ENCODE peak calls at places on chromosomes 3 and 15, in ten cellular contexts. X, K, O, J, L, S, C, F, T and H are unnamed samples. For H3K4me1, the result is how much of the 10 kb centered on the place peaks cover.

GRCh38 chr3:187169231-187169960 is 27.9 kb upstream of the RTP1 start:
- DNase-seq in X (no peak), K (no peak), O (no peak), J (peak), L (no peak), S (no peak), C (no peak), F (no peak), T (no peak), H (no peak)

GRCh38 chr3:126084667-126085180 is 800 bp upstream of the SLC41A3 start:
- DNase-seq in X (no peak), K (no peak), O (no peak), J (no peak), L (no peak), S (no peak), C (no peak), F (no peak), T (no peak), H (no peak)

GRCh38 chr3:45414341-45414740 is 26.0 kb downstream of the LARS2 start:
- DNase-seq in X (no peak), K (no peak), O (no peak), J (no peak), L (no peak), S (no peak), C (no peak), F (no peak), T (no peak), H (no peak)

GRCh38 chr3:191330309-191330712 is at the start of gene UTS2B:
- DNase-seq in X (no peak), K (no peak), O (peak), J (peak), L (peak), S (no peak), C (no peak), F (no peak), T (peak), H (peak)

GRCh38 chr15:38414351-38414750 is 39.6 kb upstream of the FAM98B start:
- DNase-seq in X (peak), K (peak), O (peak), J (peak), L (peak), S (peak), C (peak), F (no peak), T (peak), H (peak)

GRCh38 chr3:48558446-48559134 is 2.0 kb upstream of the PFKFB4 start:
- DNase-seq in X (peak), K (no peak), O (no peak), J (no peak), L (no peak), S (no peak), C (peak), F (peak), T (no peak), H (peak)

GRCh38 chr3:180358179-180358578 is 243.8 kb upstream of the TTC14 start:
- DNase-seq in X (no peak), K (no peak), O (no peak), J (peak), L (no peak), S (no peak), C (no peak), F (no peak), T (no peak), H (no peak)

GRCh38 chr3:73069187-73069586 is 7.7 kb downstream of the EBLN2 start:
- DNase-seq in X (no peak), K (no peak), O (no peak), J (no peak), L (no peak), S (no peak), C (no peak), F (no peak), T (no peak), H (no peak)

GRCh38 chr3:53880396-53881345 is 1.3 kb downstream of the ACTR8 start:
- DNase-seq in X (no peak), K (no peak), O (no peak), J (peak), L (peak), S (peak), C (no peak), F (no peak), T (no peak), H (no peak)

GRCh38 chr15:71291723-71292122 is 176.5 kb downstream of the THSD4 start:
- DNase-seq in X (no peak), K (no peak), O (no peak), J (no peak), L (no peak), S (no peak), C (no peak), F (no peak), T (no peak), H (no peak)

GRCh38 chr15:71296032-71296686 is 180.9 kb downstream of the THSD4 start:
- DNase-seq in X (peak), K (peak), O (no peak), J (peak), L (no peak), S (no peak), C (no peak), F (no peak), T (no peak), H (no peak)

GRCh38 chr15:71294251-71294635 is 179.0 kb downstream of the THSD4 start:
- DNase-seq in X (no peak), K (no peak), O (no peak), J (no peak), L (no peak), S (no peak), C (no peak), F (no peak), T (no peak), H (no peak)

GRCh38 chr15:71295242-71296031 is 180.2 kb downstream of the THSD4 start:
- DNase-seq in X (peak), K (peak), O (no peak), J (peak), L (no peak), S (no peak), C (no peak), F (no peak), T (no peak), H (no peak)

DNA sequence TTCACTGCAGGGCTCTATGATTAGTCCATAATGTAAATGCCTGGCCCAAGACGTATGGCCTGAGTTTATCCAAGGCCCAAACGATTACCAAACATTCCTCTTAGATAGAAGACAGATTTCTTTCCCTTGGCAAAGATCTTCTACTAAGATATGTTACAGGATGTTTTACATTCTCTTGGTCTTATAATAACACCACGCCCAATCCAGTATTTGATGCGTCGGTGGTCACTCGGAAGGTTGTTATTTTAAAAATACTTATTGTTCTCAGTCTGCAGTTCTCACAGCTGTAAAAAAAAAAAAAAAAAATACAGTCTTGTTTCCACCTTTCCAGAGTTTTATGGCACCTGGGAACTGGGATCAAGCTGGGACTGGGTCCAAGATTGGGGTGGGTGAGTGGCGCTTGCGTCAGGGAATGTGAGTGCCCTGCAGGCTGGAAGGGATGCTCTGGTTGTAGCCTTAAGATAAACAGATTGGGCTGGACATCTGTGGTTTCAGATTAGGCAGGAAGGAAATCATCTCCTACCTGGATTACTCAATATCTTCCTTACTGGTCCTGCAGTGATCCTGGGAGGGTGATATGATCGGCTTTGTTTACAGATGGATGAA is 179.5 kb downstream of the THSD4 start:
- DNase-seq in X (peak), K (peak), O (peak), J (peak), L (no peak), S (no peak), C (no peak), F (no peak), T (no peak), H (no peak)
- H3K4me1 ChIP-seq in X (under half), K (half or more), O (under half), J (under half), L (under half), S (under half), C (under half), F (under half), T (under half), H (under half)

GRCh38 chr3:51904034-51904823 is 1.1 kb upstream of the IQCF1 start:
- DNase-seq in X (no peak), K (no peak), O (no peak), J (no peak), L (no peak), S (no peak), C (no peak), F (no peak), T (no peak), H (no peak)

DNA sequence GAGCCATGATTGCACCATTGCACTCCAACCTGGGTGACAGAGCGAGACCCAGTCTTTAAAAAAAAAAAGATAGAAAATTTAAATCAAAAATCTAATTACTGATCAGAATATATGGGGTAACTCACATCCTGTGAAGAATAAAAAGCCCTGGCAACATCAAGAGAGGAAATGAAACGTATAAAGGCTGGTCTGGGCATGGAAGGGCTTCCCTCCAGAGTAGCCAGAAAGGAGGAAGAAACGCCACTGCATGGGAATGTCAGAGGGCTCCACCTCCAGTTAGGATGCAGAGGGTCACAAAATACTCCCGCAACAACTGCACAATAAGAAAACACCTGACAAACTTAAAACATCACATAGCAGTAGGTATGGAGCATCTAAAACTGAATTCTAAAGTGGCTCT is 4.9 kb upstream of the IQCF1 start:
- DNase-seq in X (no peak), K (no peak), O (no peak), J (no peak), L (no peak), S (no peak), C (no peak), F (no peak), T (no peak), H (no peak)
- TF ChIP-seq CTCF in X (no peak), K (no peak), O (no peak), J (no peak), L (no peak), S (no peak), C (no peak), F (no peak), T (no peak), H (no peak)

GRCh38 chr3:40550168-40550567 is 25.4 kb downstream of the ZNF621 start:
- DNase-seq in X (no peak), K (no peak), O (no peak), J (no peak), L (no peak), S (no peak), C (no peak), F (no peak), T (no peak), H (no peak)

GRCh38 chr3:40546811-40547210 is 22.1 kb downstream of the ZNF621 start:
- DNase-seq in X (no peak), K (no peak), O (no peak), J (peak), L (no peak), S (no peak), C (no peak), F (no peak), T (no peak), H (no peak)
- H3K27ac ChIP-seq in X (no peak), K (no peak), O (no peak), J (no peak), L (no peak), S (no peak), C (no peak), F (no peak), T (no peak), H (no peak)

GRCh38 chr15:31357148-31357547 is 30.5 kb downstream of the KLF13 start:
- DNase-seq in X (no peak), K (no peak), O (no peak), J (no peak), L (no peak), S (no peak), C (no peak), F (no peak), T (no peak), H (no peak)
- H3K4me1 ChIP-seq in X (half or more), K (under half), O (half or more), J (under half), L (under half), S (half or more), C (half or more), F (half or more), T (under half), H (under half)

GRCh38 chr3:183560607-183561006 is 5.1 kb upstream of the KLHL6 start:
- DNase-seq in X (peak), K (no peak), O (no peak), J (no peak), L (peak), S (no peak), C (no peak), F (peak), T (no peak), H (no peak)
- TF ChIP-seq CTCF in X (no peak), K (no peak), O (no peak), J (no peak), L (peak), S (no peak), C (no peak), F (no peak), T (no peak), H (no peak)